ENCODE peak calls at places on chromosome 2, in ten cellular contexts. V is foreskin fibroblast, A is GM23338, S is heart right ventricle, Q is WERI-Rb-1, M is HepG2, I is epithelial cell of esophagus, Y is cardiac fibroblast, Z is GM12878, P is suprapubic skin. K is an unnamed sample.
A peak's percentile ranks its signal among the peaks of the same experiment; 100 is the strongest.

GRCh38 chr2:41928593-41928992 is 119.2 kb upstream of the PKDCC start:
- DNase-seq in V (peak; percentile 79), A (no peak), S (no peak), Q (no peak), M (no peak), I (peak; percentile 79), Y (peak; percentile 82), Z (no peak), P (no peak), K (peak; percentile 82)

GRCh38 chr2:173427887-173428683 is 73.4 kb downstream of the CDCA7 start:
- DNase-seq in V (peak; percentile 20), A (no peak), S (peak; percentile 62), Q (no peak), M (peak; percentile 21), I (peak; percentile 95), Y (no peak), Z (no peak), P (no peak), K (peak; percentile 71)

GRCh38 chr2:15752552-15753232 is 161.0 kb downstream of the DDX1 start:
- DNase-seq in V (no peak), A (no peak), S (no peak), Q (no peak), M (no peak), I (no peak), Y (no peak), Z (no peak), P (no peak), K (no peak)

GRCh38 chr2:88582030-88582429 is 45.2 kb downstream of the EIF2AK3 start:
- DNase-seq in V (no peak), A (no peak), S (no peak), Q (no peak), M (no peak), I (peak; percentile 44), Y (no peak), Z (no peak), P (no peak), K (no peak)

GRCh38 chr2:240429341-240429871 is 6.1 kb upstream of the GPC1 start:
- DNase-seq in V (no peak), A (no peak), S (no peak), Q (peak; percentile 2), M (no peak), I (no peak), Y (no peak), Z (no peak), P (peak; percentile 42), K (no peak)

GRCh38 chr2:121903037-121903689 is 147.7 kb downstream of the TSN start:
- DNase-seq in V (no peak), A (no peak), S (peak; percentile 21), Q (no peak), M (no peak), I (no peak), Y (peak; percentile 29), Z (no peak), P (no peak), K (peak; percentile 45)

GRCh38 chr2:121810959-121811853 is 55.8 kb downstream of the TSN start:
- DNase-seq in V (peak; percentile 54), A (peak; percentile 90), S (peak; percentile 72), Q (peak; percentile 80), M (peak; percentile 69), I (peak; percentile 65), Y (peak; percentile 88), Z (no peak), P (no peak), K (peak; percentile 70)

GRCh38 chr2:182077451-182078142 is 91.9 kb downstream of the PPP1R1C start:
- DNase-seq in V (peak; percentile 71), A (peak; percentile 83), S (peak; percentile 68), Q (peak; percentile 27), M (peak; percentile 79), I (peak; percentile 86), Y (peak; percentile 92), Z (no peak), P (no peak), K (peak; percentile 77)

GRCh38 chr2:42172566-42172965 is 3.4 kb downstream of the EML4 start:
- DNase-seq in V (no peak), A (no peak), S (no peak), Q (no peak), M (no peak), I (no peak), Y (no peak), Z (no peak), P (no peak), K (no peak)

GRCh38 chr2:190789074-190790004 is 91.3 kb upstream of the GLS start:
- DNase-seq in V (no peak), A (no peak), S (no peak), Q (peak; percentile 9), M (peak; percentile 38), I (no peak), Y (no peak), Z (no peak), P (no peak), K (no peak)

GRCh38 chr2:135055182-135055786 is 3.2 kb downstream of the RAB3GAP1 start:
- DNase-seq in V (peak; percentile 47), A (no peak), S (no peak), Q (no peak), M (no peak), I (peak; percentile 77), Y (peak; percentile 60), Z (no peak), P (no peak), K (peak; percentile 83)

DNA sequence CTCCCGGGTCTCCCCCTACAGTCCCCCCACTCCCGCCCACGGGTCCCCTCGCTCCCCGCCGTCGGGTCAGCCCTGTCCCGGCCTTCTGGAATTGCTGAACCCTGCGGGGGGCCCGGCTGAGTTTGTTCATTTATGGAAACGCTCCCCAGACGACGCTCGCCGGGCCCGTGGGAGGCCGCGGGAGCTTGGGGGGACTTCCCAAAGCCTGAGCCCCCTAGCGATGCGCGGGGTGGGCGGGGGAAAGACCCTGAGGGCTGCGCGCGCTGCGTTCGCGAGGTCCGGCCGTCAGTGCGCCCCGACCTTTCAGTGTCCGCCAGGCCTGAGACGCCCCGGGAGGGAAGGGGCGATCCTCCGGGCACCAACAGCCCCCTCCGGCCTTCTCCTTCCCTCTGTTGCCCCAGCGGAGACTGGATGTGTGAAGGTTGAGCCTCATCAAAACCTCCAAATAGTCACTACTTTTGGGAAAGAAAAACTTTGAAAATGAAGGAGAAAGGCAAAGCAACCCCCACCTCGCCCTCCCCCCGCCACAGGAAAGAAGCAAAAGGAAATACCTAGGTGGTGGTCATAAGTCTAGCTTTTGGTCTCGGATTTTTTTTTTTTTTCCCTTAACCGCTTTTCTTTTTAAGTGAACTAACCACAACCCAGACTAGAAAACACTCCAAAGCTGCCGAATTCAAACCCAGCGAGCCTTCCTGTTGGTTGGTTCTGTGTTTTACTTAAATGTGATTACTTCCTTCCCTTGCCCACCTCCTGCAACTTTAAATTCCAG is 509 bp upstream of the CYS1 start:
- DNase-seq in V (no peak), A (peak; percentile 47), S (no peak), Q (peak; percentile 70), M (no peak), I (no peak), Y (no peak), Z (no peak), P (no peak), K (no peak)
- H3K4me3 ChIP-seq in V (no peak overlapping the region), A (peak overlapping the region; percentile 62), S (peak overlapping the region; percentile 62), Q (peak overlapping the region; percentile 47), M (peak overlapping the region; percentile 72), I (no peak overlapping the region), Y (no peak overlapping the region), Z (peak overlapping the region; percentile 42), P (peak overlapping the region; percentile 68), K (peak overlapping the region; percentile 17)

GRCh38 chr2:20446917-20447436 is at the start of gene RHOB:
- DNase-seq in V (peak; percentile 98), A (peak; percentile 98), S (peak; percentile 97), Q (peak; percentile 99), M (peak; percentile 98), I (peak; percentile 99), Y (peak; percentile 99), Z (peak; percentile 74), P (peak; percentile 98), K (peak; percentile 99)
- TF ChIP-seq CTCF in V (no peak), A (no peak), S (no peak), Q (no peak), M (no peak), I (no peak), Y (no peak), Z (no peak), P (no peak), K (no peak)

GRCh38 chr2:233355916-233356315 is 1.6 kb downstream of the DGKD start:
- DNase-seq in V (no peak), A (no peak), S (no peak), Q (no peak), M (no peak), I (no peak), Y (no peak), Z (no peak), P (no peak), K (no peak)
- H3K4me3 ChIP-seq in V (no peak overlapping the region), A (peak overlapping the region; percentile 85), S (no peak overlapping the region), Q (no peak overlapping the region), M (peak overlapping the region; percentile 91), I (no peak overlapping the region), Y (no peak overlapping the region), Z (peak overlapping the region; percentile 85), P (no peak overlapping the region), K (no peak overlapping the region)

GRCh38 chr2:120770641-120771040 is 35.0 kb downstream of the GLI2 start:
- DNase-seq in V (no peak), A (no peak), S (no peak), Q (no peak), M (no peak), I (no peak), Y (no peak), Z (no peak), P (peak; percentile 47), K (no peak)

GRCh38 chr2:120769787-120770120 is 34.1 kb downstream of the GLI2 start:
- DNase-seq in V (no peak), A (no peak), S (no peak), Q (no peak), M (no peak), I (no peak), Y (no peak), Z (no peak), P (no peak), K (no peak)

GRCh38 chr2:120770176-120770575 is 34.5 kb downstream of the GLI2 start:
- DNase-seq in V (no peak), A (no peak), S (no peak), Q (no peak), M (no peak), I (no peak), Y (no peak), Z (no peak), P (peak; percentile 46), K (no peak)

GRCh38 chr2:120768112-120769048 is 32.7 kb downstream of the GLI2 start:
- DNase-seq in V (no peak), A (no peak), S (no peak), Q (no peak), M (no peak), I (peak; percentile 20), Y (no peak), Z (no peak), P (peak; percentile 31), K (no peak)

DNA sequence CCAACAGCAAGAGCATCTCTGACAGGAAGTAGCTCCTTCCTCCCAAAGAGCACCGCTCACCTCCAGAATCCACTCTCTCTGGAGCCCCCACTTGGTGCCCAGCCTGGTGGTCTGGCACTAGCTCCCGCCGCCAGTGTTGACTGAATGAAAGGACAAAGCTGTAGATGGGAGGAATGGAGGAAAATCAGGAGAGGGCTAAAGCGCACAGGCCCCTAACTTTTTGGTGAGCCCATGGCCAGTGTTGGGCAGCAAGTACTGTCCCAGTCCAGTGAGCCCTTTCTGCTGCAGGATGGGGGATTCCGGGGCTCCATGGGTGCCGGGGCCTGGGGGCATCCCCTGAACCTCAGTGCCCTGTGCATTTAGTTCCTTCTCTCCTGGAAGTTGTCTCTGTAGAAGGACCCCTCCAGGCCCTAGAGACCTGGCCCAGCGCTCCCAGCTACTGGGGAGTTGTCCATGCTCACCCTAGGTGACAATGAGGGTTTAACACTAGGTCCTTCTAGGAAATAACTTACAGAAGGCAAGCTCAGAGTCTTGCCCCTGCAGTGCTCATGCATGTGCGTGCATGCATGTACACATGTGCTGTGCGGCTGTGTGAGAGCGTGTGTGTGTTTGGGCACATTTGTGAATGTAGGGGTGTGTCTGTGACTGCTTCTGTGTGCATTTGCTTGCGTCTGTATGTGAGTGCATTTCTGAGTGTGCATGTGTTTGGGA is 33.6 kb downstream of the GLI2 start:
- DNase-seq in V (no peak), A (no peak), S (no peak), Q (no peak), M (no peak), I (no peak), Y (no peak), Z (no peak), P (peak; percentile 35), K (no peak)
- TF ChIP-seq CTCF in V (no peak), A (no peak), S (no peak), Q (no peak), M (no peak), I (no peak), Y (no peak), Z (no peak), P (no peak), K (no peak)